ENCODE peak calls at places on chromosomes 2 and 18, in eight cellular contexts. C is foreskin fibroblast, H is esophagus squamous epithelium, J is heart right ventricle, X is astrocyte of the cerebellum, Z is tibial artery, R is endothelial cell, S is cardiac muscle cell. L is an unnamed sample.

GRCh38 chr2:179332903-179333302 is 68.3 kb upstream of the SESTD1 start:
- DNase-seq in C (peak; percentile 16), H (no peak), J (no peak), X (peak; percentile 67), Z (no peak), R (no peak), S (peak; percentile 56), L (no peak)

GRCh38 chr2:239394346-239394945 is 6.4 kb downstream of the HDAC4 start:
- DNase-seq in C (no peak), H (no peak), J (no peak), X (no peak), Z (no peak), R (no peak), S (no peak), L (no peak)

GRCh38 chr2:239286901-239287300 is 113.9 kb downstream of the HDAC4 start:
- DNase-seq in C (no peak), H (no peak), J (no peak), X (no peak), Z (peak; percentile 13), R (no peak), S (no peak), L (no peak)

GRCh38 chr2:239197146-239197545 is 203.7 kb downstream of the HDAC4 start:
- DNase-seq in C (no peak), H (no peak), J (no peak), X (no peak), Z (peak; percentile 12), R (no peak), S (no peak), L (no peak)

GRCh38 chr2:226611944-226612318 is 187.7 kb downstream of the IRS1 start:
- DNase-seq in C (no peak), H (no peak), J (no peak), X (no peak), Z (no peak), R (no peak), S (no peak), L (no peak)

GRCh38 chr2:202377308-202377736 is 1.2 kb downstream of the BMPR2 start:
- DNase-seq in C (peak; percentile 48), H (no peak), J (peak; percentile 25), X (no peak), Z (peak; percentile 46), R (peak; percentile 41), S (peak; percentile 41), L (no peak)

GRCh38 chr2:88500691-88501090 is 48.2 kb upstream of the FOXI3 start:
- DNase-seq in C (peak; percentile 1), H (no peak), J (no peak), X (no peak), Z (no peak), R (no peak), S (no peak), L (no peak)

GRCh38 chr2:56008661-56009411 is 85.3 kb upstream of the EFEMP1 start:
- DNase-seq in C (peak; percentile 57), H (no peak), J (peak; percentile 64), X (peak; percentile 73), Z (peak; percentile 60), R (peak; percentile 74), S (peak; percentile 95), L (no peak)

GRCh38 chr18:80074183-80074582 is 34.9 kb upstream of the ADNP2 start:
- DNase-seq in C (no peak), H (no peak), J (no peak), X (no peak), Z (no peak), R (no peak), S (no peak), L (no peak)

GRCh38 chr2:221431477-221431876 is 140.6 kb downstream of the EPHA4 start:
- DNase-seq in C (no peak), H (no peak), J (no peak), X (no peak), Z (no peak), R (no peak), S (no peak), L (no peak)

GRCh38 chr2:226791056-226791486 is 8.5 kb downstream of the IRS1 start:
- DNase-seq in C (no peak), H (no peak), J (peak; percentile 65), X (no peak), Z (peak; percentile 68), R (peak; percentile 36), S (peak; percentile 78), L (no peak)

GRCh38 chr18:26405190-26405781 is 143.1 kb downstream of the KCTD1 start:
- DNase-seq in C (peak; percentile 48), H (no peak), J (peak; percentile 33), X (no peak), Z (no peak), R (no peak), S (peak; percentile 58), L (no peak)

GRCh38 chr2:62292190-62292589 is 96.3 kb downstream of the B3GNT2 start:
- DNase-seq in C (no peak), H (no peak), J (peak; percentile 16), X (peak; percentile 64), Z (no peak), R (no peak), S (peak; percentile 43), L (no peak)

GRCh38 chr2:217942731-217943335 is 60.0 kb downstream of the TNS1 start:
- DNase-seq in C (no peak), H (no peak), J (peak; percentile 43), X (no peak), Z (no peak), R (no peak), S (no peak), L (no peak)

GRCh38 chr18:49006641-49007136 is 55.9 kb upstream of the SMAD7 start:
- DNase-seq in C (no peak), H (no peak), J (no peak), X (no peak), Z (no peak), R (no peak), S (peak; percentile 30), L (no peak)

GRCh38 chr2:23460228-23460627 is 75.2 kb downstream of the KLHL29 start:
- DNase-seq in C (no peak), H (no peak), J (no peak), X (no peak), Z (no peak), R (no peak), S (peak; percentile 34), L (no peak)

GRCh38 chr2:32798841-32799240 is 147.9 kb upstream of the LTBP1 start:
- DNase-seq in C (no peak), H (no peak), J (no peak), X (no peak), Z (no peak), R (no peak), S (no peak), L (no peak)

GRCh38 chr18:55322176-55322735 is 265.7 kb downstream of the TCF4 start:
- DNase-seq in C (peak; percentile 94), H (no peak), J (peak; percentile 91), X (peak; percentile 88), Z (peak; percentile 91), R (peak; percentile 50), S (peak; percentile 96), L (peak; percentile 28)

GRCh38 chr2:181146171-181146570 is 165.8 kb downstream of the UBE2E3 start:
- DNase-seq in C (no peak), H (no peak), J (no peak), X (no peak), Z (no peak), R (no peak), S (no peak), L (no peak)

GRCh38 chr2:22634167-22634566 is 750.8 kb upstream of the KLHL29 start:
- DNase-seq in C (no peak), H (no peak), J (no peak), X (no peak), Z (no peak), R (no peak), S (no peak), L (no peak)

GRCh38 chr2:207682557-207682956 is 28.9 kb upstream of the CCNYL1 start:
- DNase-seq in C (peak; percentile 27), H (no peak), J (no peak), X (no peak), Z (no peak), R (no peak), S (no peak), L (no peak)

GRCh38 chr2:158502984-158503383 is 46.2 kb downstream of the PKP4 start:
- DNase-seq in C (peak; percentile 69), H (no peak), J (no peak), X (peak; percentile 33), Z (no peak), R (no peak), S (peak; percentile 69), L (no peak)

GRCh38 chr2:210496512-210496911 is 20.0 kb upstream of the LANCL1 start:
- DNase-seq in C (no peak), H (no peak), J (no peak), X (no peak), Z (no peak), R (no peak), S (no peak), L (no peak)

GRCh38 chr2:199606193-199606780 is 148.5 kb upstream of the SATB2 start:
- DNase-seq in C (no peak), H (no peak), J (no peak), X (no peak), Z (no peak), R (no peak), S (peak; percentile 1), L (no peak)

GRCh38 chr18:8741524-8741923 is 36.2 kb downstream of the MTCL1 start:
- DNase-seq in C (no peak), H (no peak), J (no peak), X (no peak), Z (no peak), R (no peak), S (no peak), L (no peak)

GRCh38 chr2:170885130-170885791 is 43.8 kb upstream of the GORASP2 start:
- DNase-seq in C (no peak), H (no peak), J (no peak), X (no peak), Z (no peak), R (no peak), S (no peak), L (no peak)
- TF ChIP-seq CTCF in C (no peak), H (no peak), J (no peak), X (no peak), Z (no peak), R (no peak), S (no peak), L (no peak)

GRCh38 chr2:64808092-64808491 is 154.4 kb upstream of the SERTAD2 start:
- DNase-seq in C (no peak), H (no peak), J (no peak), X (no peak), Z (no peak), R (no peak), S (no peak), L (no peak)
- TF ChIP-seq CTCF in C (no peak), H (no peak), J (no peak), X (no peak), Z (no peak), R (no peak), S (no peak), L (no peak)

GRCh38 chr2:235170536-235171510 is 219.0 kb downstream of the SH3BP4 start:
- DNase-seq in C (peak; percentile 57), H (no peak), J (no peak), X (peak; percentile 50), Z (no peak), R (no peak), S (peak; percentile 70), L (no peak)
- TF ChIP-seq CTCF in C (peak; percentile 48), H (no peak), J (no peak), X (peak; percentile 40), Z (no peak), R (no peak), S (peak; percentile 43), L (no peak)

DNA sequence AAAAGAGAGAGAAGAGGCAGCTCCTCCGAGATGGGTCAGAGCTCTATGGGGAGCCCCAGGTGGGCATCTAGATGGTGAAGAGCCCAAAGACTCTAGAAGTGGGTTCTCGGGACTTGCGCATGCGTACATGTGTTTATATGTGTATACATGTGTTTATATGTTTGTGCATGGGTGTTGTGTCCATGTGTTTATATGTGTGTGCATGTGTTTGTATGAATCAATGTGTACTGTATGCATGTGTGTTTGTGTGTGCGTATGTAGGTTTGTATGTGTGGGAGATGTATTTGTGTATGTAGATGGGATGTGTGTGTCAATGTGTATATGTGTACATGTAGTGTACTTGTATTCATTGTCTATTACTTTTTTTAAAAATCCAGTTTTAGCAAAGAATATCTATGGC is 25.6 kb downstream of the DNPEP start:
- DNase-seq in C (no peak), H (no peak), J (no peak), X (no peak), Z (no peak), R (no peak), S (no peak), L (no peak)
- TF ChIP-seq CTCF in C (no peak), H (no peak), J (no peak), X (no peak), Z (no peak), R (no peak), S (no peak), L (no peak)

L was measured in natural killer cell.